ENCODE peak calls at places on chromosomes 4 and X, in six cellular contexts. Q is HepG2; A is heart left ventricle; T is CD8-positive, alpha-beta T cell; H is hepatocyte; F is fibroblast of villous mesenchyme. V is an unnamed sample.

GRCh38 chr4:15910150-15910945 is 28.2 kb downstream of the FGFBP1 start:
- DNase-seq in H (no peak), A (no peak), F (no peak), T (no peak), Q (no peak), V (no peak)

GRCh38 chrX:78437621-78438020 is 110.2 kb upstream of the CYSLTR1 start:
- DNase-seq in Q (no peak), A (no peak), H (no peak), T (no peak), F (no peak), V (no peak)

GRCh38 chrX:155279873-155280272 is 15.6 kb upstream of the RAB39B start:
- DNase-seq in T (no peak), H (no peak), A (no peak), Q (no peak), F (no peak), V (no peak)

GRCh38 chrX:1386338-1387127 is 5.4 kb downstream of the SLC25A6 start:
- DNase-seq in H (no peak), F (no peak), Q (no peak), T (no peak), A (peak), V (no peak)

GRCh38 chrX:47941423-47941822 is 62.4 kb downstream of the ZNF182 start:
- DNase-seq in Q (no peak), T (no peak), A (no peak), F (no peak), H (no peak), V (no peak)

GRCh38 chrX:133722756-133723155 is 262.6 kb downstream of the GPC3 start:
- DNase-seq in A (no peak), Q (no peak), T (no peak), H (no peak), F (no peak), V (no peak)

GRCh38 chr4:13244342-13244905 is 239.7 kb downstream of the RAB28 start:
- DNase-seq in F (no peak), H (no peak), Q (no peak), A (no peak), T (no peak), V (no peak)

GRCh38 chrX:21666252-21666651 is 8.1 kb upstream of the KLHL34 start:
- DNase-seq in F (no peak), A (no peak), Q (no peak), T (no peak), H (no peak), V (no peak)

GRCh38 chr4:102612824-102613366 is 111.7 kb downstream of the NFKB1 start:
- DNase-seq in Q (no peak), F (no peak), H (no peak), T (peak), A (no peak), V (no peak)

GRCh38 chrX:386768-387575 is at the start of gene PPP2R3B:
- DNase-seq in F (peak), H (peak), T (peak), A (peak), Q (peak), V (peak)

GRCh38 chr4:83075696-83076095 is 38.8 kb downstream of the PLAC8 start:
- DNase-seq in T (no peak), F (peak), Q (no peak), H (no peak), A (no peak), V (peak)

GRCh38 chr4:130808492-130808891 is 1712.5 kb downstream of the C4orf33 start:
- DNase-seq in A (no peak), Q (peak), T (no peak), F (peak), H (no peak), V (peak)

GRCh38 chrX:101385795-101386541 is at the start of gene BTK:
- DNase-seq in A (no peak), F (no peak), Q (no peak), H (no peak), T (no peak), V (no peak)

GRCh38 chr4:13701937-13702446 is 74.5 kb upstream of the BOD1L1 start:
- DNase-seq in Q (peak), H (peak), A (no peak), T (no peak), F (peak), V (peak)

GRCh38 chrX:39477438-39478120 is 620.2 kb downstream of the BCOR start:
- DNase-seq in Q (no peak), T (peak), H (peak), A (peak), F (no peak), V (no peak)

GRCh38 chr4:53380221-53380620 is 2.8 kb downstream of the FIP1L1 start:
- DNase-seq in A (no peak), F (no peak), Q (no peak), T (no peak), H (no peak), V (no peak)

GRCh38 chrX:78754917-78755316 is 7.4 kb downstream of the LPAR4 start:
- DNase-seq in F (no peak), Q (no peak), A (no peak), T (no peak), H (no peak), V (no peak)

GRCh38 chr4:95505149-95505548 is 43.6 kb downstream of the UNC5C start:
- DNase-seq in Q (no peak), T (no peak), F (peak), A (no peak), H (no peak), V (peak)

GRCh38 chr4:2058264-2059033 is 678 bp upstream of the NAT8L start:
- DNase-seq in T (no peak), Q (no peak), H (peak), F (no peak), A (peak), V (no peak)

GRCh38 chrX:48971325-48972213 is at the start of gene KCND1:
- DNase-seq in H (peak), F (peak), A (no peak), T (no peak), Q (no peak), V (peak)

GRCh38 chr4:25712611-25713010 is 57.0 kb downstream of the SLC34A2 start:
- DNase-seq in F (no peak), A (no peak), H (no peak), Q (no peak), T (no peak), V (no peak)

GRCh38 chr4:40845136-40845910 is 95.6 kb downstream of the NSUN7 start:
- DNase-seq in A (no peak), T (no peak), Q (no peak), H (no peak), F (no peak), V (peak)

GRCh38 chr4:72473434-72473900 is 95.6 kb downstream of the ADAMTS3 start:
- DNase-seq in A (no peak), T (no peak), H (no peak), F (no peak), Q (no peak), V (no peak)

GRCh38 chrX:118893923-118894322 is 70.3 kb downstream of the ZCCHC12 start:
- DNase-seq in H (no peak), T (no peak), A (no peak), F (no peak), Q (no peak), V (no peak)

GRCh38 chr4:107709916-107710315 is 10.1 kb downstream of the PAPSS1 start:
- DNase-seq in Q (no peak), F (no peak), A (no peak), H (no peak), T (no peak), V (peak)

GRCh38 chr4:139866270-139866962 is 200.8 kb downstream of the MGST2 start:
- DNase-seq in F (no peak), T (no peak), Q (no peak), A (no peak), H (no peak), V (no peak)

GRCh38 chrX:70969635-70970481 is 39.0 kb upstream of the SLC7A3 start:
- DNase-seq in F (no peak), A (no peak), Q (no peak), T (no peak), H (no peak), V (no peak)

GRCh38 chr4:74758521-74758920 is 35.8 kb downstream of the BTC start:
- DNase-seq in A (no peak), Q (no peak), F (no peak), T (no peak), H (no peak), V (no peak)

GRCh38 chr4:84238247-84239090 is 260.6 kb downstream of the NKX6-1 start:
- DNase-seq in A (no peak), T (no peak), Q (no peak), H (no peak), F (peak), V (peak)

GRCh38 chr4:23425570-23425969 is 464.3 kb downstream of the PPARGC1A start:
- DNase-seq in F (no peak), A (no peak), T (no peak), Q (no peak), H (no peak), V (no peak)

GRCh38 chr4:181753189-181753588 is 490.0 kb upstream of the TENM3 start:
- DNase-seq in H (no peak), A (no peak), T (no peak), Q (no peak), F (no peak), V (no peak)

GRCh38 chr4:108191269-108191914 is 22.7 kb upstream of the LEF1 start:
- DNase-seq in F (no peak), T (no peak), H (no peak), Q (no peak), A (no peak), V (no peak)

GRCh38 chr4:76758290-76758882 is 139.6 kb downstream of the SOWAHB start:
- DNase-seq in T (no peak), Q (peak), A (no peak), F (peak), H (peak), V (peak)

GRCh38 chrX:69618803-69619202 is 2.9 kb downstream of the EDA start:
- DNase-seq in T (no peak), H (peak), F (peak), Q (peak), A (no peak), V (peak)
- TF ChIP-seq CTCF in T (no peak), H (peak), F (peak), Q (peak), A (peak), V (peak)

DNA sequence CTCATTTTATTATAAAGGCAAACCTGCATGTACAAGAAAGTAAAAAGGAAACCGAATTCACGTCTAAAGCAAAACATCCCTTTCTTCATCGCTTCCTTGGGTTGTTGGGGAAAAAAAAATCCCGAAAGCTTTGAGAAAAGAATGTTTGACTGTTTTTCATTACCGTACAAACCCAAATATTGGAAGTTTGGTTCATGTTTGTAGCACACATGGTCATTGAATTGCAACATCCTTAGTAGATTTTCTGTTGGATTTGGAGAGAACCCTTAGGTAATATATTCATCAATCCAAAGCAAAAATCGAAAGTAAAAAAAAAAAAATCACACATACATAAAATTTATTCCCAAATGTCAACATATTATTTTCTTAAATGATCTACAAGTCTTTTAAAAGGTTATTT is 420.3 kb downstream of the MAPK10 start:
- DNase-seq in Q (no peak), T (no peak), F (no peak), A (no peak), H (no peak), V (no peak)
- H3K4me3 ChIP-seq in Q (no peak), T (no peak), F (no peak), A (no peak), H (no peak), V (no peak)

GRCh38 chrX:42499620-42500019 is 278.3 kb downstream of the PPP1R2C start:
- DNase-seq in F (no peak), A (no peak), Q (no peak), T (no peak), H (no peak), V (no peak)

GRCh38 chrX:42505057-42505456 is 272.9 kb downstream of the PPP1R2C start:
- DNase-seq in F (no peak), A (no peak), T (no peak), Q (no peak), H (no peak), V (no peak)
- TF ChIP-seq CTCF in F (no peak), A (no peak), T (no peak), Q (no peak), H (no peak), V (no peak)

DNA sequence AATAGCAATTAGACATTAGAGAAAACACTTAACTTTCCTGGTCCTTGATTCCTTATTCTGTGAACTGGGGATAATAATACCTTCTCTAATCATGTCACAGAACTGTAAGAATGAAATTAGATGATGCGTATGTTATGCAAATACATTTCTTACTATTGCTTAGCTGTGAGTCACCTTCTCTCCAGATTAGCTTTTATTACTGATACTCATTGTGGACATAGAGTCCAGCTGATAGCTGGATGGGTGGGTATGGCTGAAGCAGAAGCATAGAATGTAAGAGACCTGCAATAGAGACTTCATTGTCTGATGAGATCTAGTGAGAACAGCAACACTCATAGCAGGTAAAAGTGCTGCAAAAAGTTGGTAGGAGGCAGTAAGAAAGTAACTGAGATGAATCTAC is 437.2 kb upstream of the ZFP42 start:
- DNase-seq in T (no peak), A (no peak), Q (no peak), F (no peak), H (peak), V (no peak)
- H3K4me3 ChIP-seq in T (no peak), A (no peak), Q (no peak), F (no peak), H (no peak), V (no peak)

DNA sequence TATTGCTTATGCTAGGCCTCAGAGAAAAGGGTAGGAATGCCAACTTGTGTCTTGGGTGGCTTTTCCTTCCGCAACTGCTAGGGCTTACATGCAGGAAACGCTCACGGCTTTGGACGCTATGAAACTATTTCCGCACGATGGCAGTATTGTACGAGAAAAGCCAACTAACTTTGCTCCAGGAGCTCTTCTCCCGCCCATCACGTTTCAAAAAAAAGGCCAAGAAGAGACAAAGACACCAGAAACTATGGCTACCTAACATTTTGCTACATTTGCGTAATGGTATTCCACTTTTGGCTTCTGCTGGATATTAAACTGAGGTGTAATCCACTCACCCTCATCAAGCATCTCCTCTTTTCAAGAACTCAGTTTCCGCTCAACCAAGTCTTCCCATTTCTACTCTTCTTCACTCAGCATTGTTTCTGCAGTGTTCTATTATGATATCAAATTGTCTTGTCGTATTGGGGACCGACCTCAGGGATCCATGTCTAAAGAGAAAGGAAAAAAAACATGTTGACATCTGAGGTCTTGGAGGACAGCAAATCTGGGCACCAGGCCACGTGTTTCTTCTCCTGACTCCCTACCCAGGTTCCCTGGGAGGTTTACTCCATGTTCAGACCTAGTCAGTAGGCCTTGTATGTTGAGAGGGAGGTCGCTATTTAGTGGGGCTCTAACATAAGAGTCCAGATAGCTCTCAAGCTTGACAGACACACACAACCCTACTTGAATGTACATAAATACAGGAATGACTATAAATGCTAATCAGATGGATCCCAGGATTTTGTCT is 239.4 kb upstream of the STK26 start:
- DNase-seq in A (no peak), T (no peak), Q (no peak), H (no peak), F (peak), V (peak)
- TF ChIP-seq CTCF in A (no peak), T (no peak), Q (no peak), H (no peak), F (peak), V (peak)

GRCh38 chrX:57313583-57314215 is 27.2 kb downstream of the FAAH2 start:
- DNase-seq in Q (no peak), H (no peak), F (no peak), A (no peak), T (no peak), V (no peak)
- H3K4me3 ChIP-seq in Q (no peak), H (no peak), F (no peak), A (no peak), T (no peak), V (no peak)

DNA sequence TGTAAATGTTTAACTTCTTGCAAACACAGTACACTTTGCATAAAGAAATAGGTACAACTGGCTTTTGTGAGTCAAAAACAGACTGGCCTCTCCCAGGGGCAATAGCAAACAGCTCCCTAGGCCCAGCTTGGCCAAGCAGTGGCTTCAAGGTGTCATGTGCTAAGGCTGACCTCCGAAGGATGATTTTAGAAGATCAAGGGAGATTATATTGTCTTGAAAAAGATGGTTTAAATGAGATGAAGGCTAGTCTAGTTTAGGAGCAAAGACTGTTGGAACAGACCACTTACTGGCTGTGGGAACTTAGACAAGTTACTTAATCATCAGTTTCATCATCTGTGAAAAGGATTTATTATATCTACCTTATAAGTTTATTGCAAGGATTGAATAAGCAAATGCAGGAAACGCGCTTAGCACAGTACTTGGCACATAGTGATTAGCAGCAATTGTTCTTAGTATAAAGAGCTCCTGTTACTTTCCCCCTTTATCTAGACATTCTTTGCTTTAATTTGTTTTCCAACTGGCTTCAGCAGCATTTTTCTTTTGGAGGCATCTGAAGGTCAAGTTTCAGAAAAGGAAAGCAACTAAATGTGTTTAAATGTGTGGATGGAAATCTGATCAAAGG is 17.2 kb downstream of the ANXA3 start:
- DNase-seq in Q (peak), A (no peak), F (peak), H (no peak), T (no peak), V (peak)
- TF ChIP-seq CTCF in Q (peak), A (no peak), F (no peak), H (no peak), T (no peak), V (no peak)

GRCh38 chr4:55791666-55792065 is 27.9 kb upstream of the EXOC1L start:
- DNase-seq in F (no peak), Q (no peak), T (no peak), A (no peak), H (no peak), V (no peak)

GRCh38 chr4:55794053-55794452 is 25.5 kb upstream of the EXOC1L start:
- DNase-seq in F (no peak), H (no peak), Q (no peak), A (no peak), T (no peak), V (no peak)

GRCh38 chr4:55795342-55795741 is 24.2 kb upstream of the EXOC1L start:
- DNase-seq in A (no peak), H (no peak), Q (no peak), F (no peak), T (no peak), V (no peak)

GRCh38 chr4:55793479-55793878 is 26.1 kb upstream of the EXOC1L start:
- DNase-seq in Q (no peak), H (no peak), F (no peak), A (no peak), T (no peak), V (no peak)
- H3K4me3 ChIP-seq in Q (no peak), H (no peak), F (peak), A (peak), T (no peak), V (peak)

DNA sequence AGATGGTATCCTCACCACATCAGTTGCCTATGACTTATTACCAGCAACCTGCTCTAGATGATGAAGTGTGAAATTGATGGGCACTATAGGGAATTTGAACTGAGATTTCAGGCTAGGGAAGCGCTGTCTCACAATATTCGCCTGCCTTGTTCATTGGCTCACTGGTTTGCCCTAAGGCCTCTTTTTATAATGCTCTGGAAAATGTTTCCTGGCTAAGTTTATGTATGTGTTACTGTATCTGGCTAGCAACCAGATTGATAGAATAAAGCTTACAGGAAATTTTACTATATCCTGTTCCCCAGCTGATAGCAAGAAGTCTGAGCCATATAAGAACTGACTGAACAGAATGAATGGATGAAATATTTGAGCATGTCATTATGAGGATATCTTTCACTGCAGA is 71.6 kb downstream of the GSTCD start:
- DNase-seq in Q (no peak), A (no peak), T (no peak), F (peak), H (no peak), V (no peak)
- TF ChIP-seq CTCF in Q (no peak), A (no peak), T (no peak), F (no peak), H (no peak), V (no peak)